ENCODE peak calls at places on chromosome 2, in ten cellular contexts. Z, N, H, Q, I, M, G, T, O and A are unnamed samples.

GRCh38 chr2:55618649-55619055 is 1.2 kb upstream of the PPP4R3B start:
- DNase-seq in O (peak; percentile 81), H (peak; percentile 49), Z (peak; percentile 72), T (peak; percentile 87), G (peak; percentile 46), I (peak; percentile 17), M (peak; percentile 71), N (peak; percentile 64), Q (peak; percentile 45), A (no peak)

GRCh38 chr2:239790721-239791120 is 234.4 kb downstream of the NDUFA10 start:
- DNase-seq in N (peak; percentile 38), Z (peak; percentile 51), H (no peak), I (no peak), T (no peak), G (no peak), O (no peak), M (no peak), Q (no peak), A (no peak)

GRCh38 chr2:172437419-172438063 is 10.2 kb downstream of the ITGA6 start:
- DNase-seq in N (no peak), I (no peak), Q (no peak), Z (no peak), M (no peak), G (no peak), T (peak; percentile 55), O (no peak), H (no peak), A (no peak)

GRCh38 chr2:118388771-118389170 is 300.5 kb downstream of the INSIG2 start:
- DNase-seq in Z (no peak), I (peak; percentile 19), M (peak; percentile 79), O (no peak), H (no peak), N (no peak), T (no peak), G (peak; percentile 6), Q (no peak), A (peak; percentile 81)

GRCh38 chr2:28621172-28622100 is 125.6 kb downstream of the PLB1 start:
- DNase-seq in T (peak; percentile 45), N (peak; percentile 89), Q (no peak), Z (peak; percentile 94), M (peak; percentile 97), O (peak; percentile 43), I (peak; percentile 92), H (no peak), G (peak; percentile 98), A (peak; percentile 93)

GRCh38 chr2:19580830-19581229 is 222.4 kb upstream of the OSR1 start:
- DNase-seq in G (peak; percentile 50), T (no peak), Q (peak; percentile 13), M (peak; percentile 55), O (no peak), Z (no peak), N (peak; percentile 73), H (no peak), I (peak; percentile 14), A (no peak)

GRCh38 chr2:112784199-112785189 is at the start of gene IL1A:
- DNase-seq in N (peak; percentile 59), O (peak; percentile 51), I (peak; percentile 55), Q (no peak), M (peak; percentile 61), G (peak; percentile 51), H (no peak), Z (no peak), T (no peak), A (peak; percentile 43)

GRCh38 chr2:18505703-18506341 is 54.6 kb downstream of the RDH14 start:
- DNase-seq in Z (no peak), T (no peak), N (no peak), I (no peak), M (peak; percentile 36), H (no peak), O (no peak), G (no peak), Q (no peak), A (no peak)

GRCh38 chr2:190996338-190996946 is 17.5 kb downstream of the STAT1 start:
- DNase-seq in H (peak; percentile 4), Z (no peak), O (peak; percentile 74), N (peak; percentile 72), T (peak; percentile 68), G (peak; percentile 39), M (peak; percentile 59), Q (peak; percentile 18), I (no peak), A (no peak)

GRCh38 chr2:37871453-37872191 is 53.5 kb upstream of the RMDN2 start:
- DNase-seq in H (no peak), M (peak; percentile 80), T (no peak), I (peak; percentile 43), Q (no peak), N (no peak), Z (no peak), G (peak; percentile 78), O (no peak), A (peak; percentile 51)

GRCh38 chr2:54572636-54573531 is 116.8 kb downstream of the SPTBN1 start:
- DNase-seq in Z (no peak), Q (no peak), N (peak; percentile 57), I (no peak), T (no peak), G (peak; percentile 87), M (peak; percentile 41), O (no peak), H (no peak), A (no peak)

GRCh38 chr2:68696554-68696953 is 38.1 kb upstream of the ARHGAP25 start:
- DNase-seq in Z (no peak), O (no peak), Q (no peak), T (no peak), N (no peak), H (no peak), G (no peak), I (no peak), M (no peak), A (no peak)

GRCh38 chr2:10039658-10040410 is 3.5 kb upstream of the KLF11 start:
- DNase-seq in M (peak; percentile 63), T (no peak), G (no peak), Z (no peak), O (no peak), I (no peak), Q (no peak), N (no peak), H (no peak), A (no peak)

GRCh38 chr2:109124982-109125594 is 3.9 kb upstream of the SH3RF3 start:
- DNase-seq in O (no peak), G (no peak), Q (no peak), H (no peak), N (no peak), Z (no peak), T (no peak), M (no peak), I (no peak), A (no peak)

GRCh38 chr2:239002960-239003932 is 155.4 kb downstream of the TWIST2 start:
- DNase-seq in Z (peak; percentile 69), N (peak; percentile 26), G (peak; percentile 79), M (peak; percentile 91), T (no peak), O (no peak), H (no peak), Q (no peak), I (peak; percentile 8), A (no peak)

GRCh38 chr2:234029150-234029733 is 21.3 kb upstream of the SPP2 start:
- DNase-seq in T (no peak), I (no peak), O (peak; percentile 21), Z (no peak), N (no peak), Q (no peak), G (no peak), M (peak; percentile 55), H (no peak), A (no peak)

GRCh38 chr2:37886745-37887144 is 38.3 kb upstream of the RMDN2 start:
- DNase-seq in T (no peak), O (no peak), H (no peak), M (peak; percentile 73), Q (no peak), Z (no peak), I (no peak), N (no peak), G (peak; percentile 33), A (no peak)

GRCh38 chr2:240589381-240589780 is 2.8 kb downstream of the CAPN10 start:
- DNase-seq in M (no peak), T (no peak), Z (peak; percentile 48), O (no peak), I (no peak), G (no peak), N (no peak), H (no peak), Q (no peak), A (no peak)

GRCh38 chr2:29455202-29455885 is 340.1 kb downstream of the CLIP4 start:
- DNase-seq in Z (no peak), T (no peak), N (no peak), I (no peak), O (no peak), M (peak; percentile 10), H (no peak), G (peak; percentile 18), Q (no peak), A (no peak)

GRCh38 chr2:162963156-162963555 is 124.6 kb upstream of the KCNH7 start:
- DNase-seq in T (no peak), G (no peak), Q (no peak), N (no peak), I (no peak), H (no peak), Z (no peak), O (no peak), M (no peak), A (no peak)

GRCh38 chr2:168773719-168774521 is 28.5 kb upstream of the NOSTRIN start:
- DNase-seq in G (peak; percentile 74), N (peak; percentile 66), O (peak; percentile 13), Q (peak; percentile 31), Z (no peak), H (peak; percentile 43), M (peak; percentile 73), I (peak; percentile 15), T (peak; percentile 76), A (peak; percentile 24)

GRCh38 chr2:128448331-128449225 is 129.9 kb upstream of the HS6ST1 start:
- DNase-seq in M (no peak), Q (no peak), O (no peak), G (no peak), T (no peak), Z (peak; percentile 54), H (no peak), N (peak; percentile 48), I (no peak), A (no peak)

GRCh38 chr2:29000481-29000880 is 19.4 kb downstream of the TOGARAM2 start:
- DNase-seq in M (no peak), G (peak; percentile 13), H (no peak), Z (peak; percentile 81), O (no peak), N (no peak), T (peak; percentile 53), I (no peak), Q (peak; percentile 42), A (no peak)

GRCh38 chr2:159612255-159612901 is 4.0 kb downstream of the BAZ2B start:
- DNase-seq in T (no peak), I (no peak), N (no peak), Q (no peak), Z (no peak), M (no peak), O (no peak), G (peak; percentile 41), H (peak; percentile 84), A (no peak)

GRCh38 chr2:9739508-9739907 is 103.8 kb upstream of the TAF1B start:
- DNase-seq in Z (peak; percentile 77), T (no peak), O (no peak), G (no peak), H (no peak), M (peak; percentile 34), N (no peak), Q (peak; percentile 88), I (no peak), A (no peak)